ENCODE peak calls at places on chromosomes 5 and 9, in four cellular contexts. P, D, J and U are unnamed samples.

GRCh38 chr9:129464972-129465833 is 155.7 kb downstream of the C9orf50 start:
- DNase-seq in P (no peak), J (no peak), D (no peak), U (no peak)

GRCh38 chr5:154365823-154366222 is 80.0 kb upstream of the SAP30L start:
- DNase-seq in P (no peak), J (no peak), D (no peak), U (no peak)

GRCh38 chr9:110626109-110626829 is 42.3 kb upstream of the MUSK start:
- DNase-seq in D (no peak), P (no peak), J (no peak), U (no peak)

GRCh38 chr5:36392186-36392585 is 90.5 kb upstream of the RANBP3L start:
- DNase-seq in D (no peak), J (no peak), P (no peak), U (no peak)

GRCh38 chr9:114284316-114285060 is 38.4 kb upstream of the ORM1 start:
- DNase-seq in J (peak), D (peak), P (no peak), U (peak)

GRCh38 chr5:8060235-8061139 is 191.5 kb downstream of the MTRR start:
- DNase-seq in D (no peak), P (no peak), J (no peak), U (no peak)

GRCh38 chr5:23318960-23319359 is 188.4 kb upstream of the PRDM9 start:
- DNase-seq in D (no peak), P (no peak), J (no peak), U (no peak)

GRCh38 chr9:137740311-137740710 is 121.5 kb downstream of the EHMT1 start:
- DNase-seq in J (no peak), P (no peak), D (no peak), U (no peak)

GRCh38 chr9:69981686-69982450 is 61.8 kb upstream of the MAMDC2 start:
- DNase-seq in J (no peak), P (no peak), D (no peak), U (no peak)

GRCh38 chr9:78958887-78959286 is 612.9 kb upstream of the TLE4 start:
- DNase-seq in J (no peak), P (no peak), D (no peak), U (no peak)

GRCh38 chr5:16713386-16713928 is 96.7 kb upstream of the RETREG1 start:
- DNase-seq in P (no peak), J (no peak), D (no peak), U (no peak)

GRCh38 chr5:164048527-164048926 is 543.1 kb downstream of the MAT2B start:
- DNase-seq in P (no peak), J (no peak), D (no peak), U (no peak)

GRCh38 chr9:89680547-89681467 is 76.0 kb downstream of the GADD45G start:
- DNase-seq in D (no peak), J (no peak), P (no peak), U (no peak)

GRCh38 chr9:88400021-88400420 is 11.8 kb downstream of the SPIN1 start:
- DNase-seq in D (no peak), J (no peak), P (no peak), U (no peak)

GRCh38 chr5:75753182-75753581 is 35.9 kb upstream of the POC5 start:
- DNase-seq in J (no peak), D (no peak), P (no peak), U (no peak)

GRCh38 chr9:69546265-69546664 is 125.9 kb downstream of the APBA1 start:
- DNase-seq in P (no peak), J (no peak), D (no peak), U (no peak)

GRCh38 chr5:139805545-139805944 is 9.9 kb downstream of the PSD2 start:
- DNase-seq in P (no peak), D (no peak), J (no peak), U (no peak)

GRCh38 chr9:132943677-132944293 is 631 bp downstream of the TSC1 start:
- DNase-seq in P (no peak), D (no peak), J (peak), U (no peak)

GRCh38 chr5:129382921-129383672 is 77.0 kb upstream of the ADAMTS19 start:
- DNase-seq in J (no peak), P (no peak), D (no peak), U (no peak)

GRCh38 chr9:133456409-133456808 is 3.4 kb upstream of the CACFD1 start:
- DNase-seq in D (no peak), P (no peak), J (no peak), U (no peak)

DNA sequence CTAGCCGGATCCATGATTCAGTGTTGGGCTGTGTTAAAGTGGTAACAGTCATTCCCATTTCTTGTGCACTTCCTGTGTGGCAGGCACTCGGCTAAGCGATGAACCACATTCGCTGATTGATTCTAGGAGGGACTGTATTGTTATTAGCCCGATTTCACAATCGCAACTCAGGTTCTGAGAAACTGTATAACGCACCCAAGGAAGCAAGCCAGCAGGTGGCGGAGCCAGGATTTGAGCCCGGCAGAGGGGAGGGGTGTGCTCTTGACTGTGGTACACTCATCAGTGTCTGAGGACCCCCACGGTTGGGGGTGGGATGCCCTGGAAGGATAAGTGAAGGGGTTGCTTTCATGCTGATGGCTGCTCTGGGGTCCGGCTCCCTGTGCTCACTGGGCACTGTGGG is 34.7 kb downstream of the LRSAM1 start:
- DNase-seq in J (no peak), D (no peak), P (no peak), U (no peak)
- H3K27ac ChIP-seq in J (no peak), D (no peak), P (no peak), U (no peak)

DNA sequence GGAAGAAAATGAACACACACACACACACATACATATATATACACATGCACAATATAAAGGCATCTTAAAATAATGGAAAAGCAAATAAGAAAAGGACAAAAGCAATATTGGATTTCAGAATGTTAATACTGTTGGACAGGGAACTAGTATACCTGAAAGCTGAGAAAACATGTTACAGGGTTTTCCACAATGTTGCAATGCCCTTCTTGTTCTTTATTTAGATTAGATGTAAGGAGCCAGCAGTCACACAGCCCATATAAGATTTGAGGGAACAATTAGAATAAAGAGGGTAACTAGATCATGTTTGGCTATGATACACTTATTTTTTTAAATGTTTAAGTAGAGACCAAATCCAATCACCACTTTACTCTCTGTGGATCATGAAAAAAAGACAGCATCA is 61.7 kb downstream of the SH3TC2 start:
- DNase-seq in J (no peak), D (no peak), P (no peak), U (no peak)
- H3K27ac ChIP-seq in J (no peak), D (no peak), P (no peak), U (no peak)

GRCh38 chr9:16729656-16730055 is 140.8 kb downstream of the BNC2 start:
- DNase-seq in P (no peak), J (no peak), D (no peak), U (no peak)
- H3K27ac ChIP-seq in P (no peak), J (no peak), D (no peak), U (no peak)

DNA sequence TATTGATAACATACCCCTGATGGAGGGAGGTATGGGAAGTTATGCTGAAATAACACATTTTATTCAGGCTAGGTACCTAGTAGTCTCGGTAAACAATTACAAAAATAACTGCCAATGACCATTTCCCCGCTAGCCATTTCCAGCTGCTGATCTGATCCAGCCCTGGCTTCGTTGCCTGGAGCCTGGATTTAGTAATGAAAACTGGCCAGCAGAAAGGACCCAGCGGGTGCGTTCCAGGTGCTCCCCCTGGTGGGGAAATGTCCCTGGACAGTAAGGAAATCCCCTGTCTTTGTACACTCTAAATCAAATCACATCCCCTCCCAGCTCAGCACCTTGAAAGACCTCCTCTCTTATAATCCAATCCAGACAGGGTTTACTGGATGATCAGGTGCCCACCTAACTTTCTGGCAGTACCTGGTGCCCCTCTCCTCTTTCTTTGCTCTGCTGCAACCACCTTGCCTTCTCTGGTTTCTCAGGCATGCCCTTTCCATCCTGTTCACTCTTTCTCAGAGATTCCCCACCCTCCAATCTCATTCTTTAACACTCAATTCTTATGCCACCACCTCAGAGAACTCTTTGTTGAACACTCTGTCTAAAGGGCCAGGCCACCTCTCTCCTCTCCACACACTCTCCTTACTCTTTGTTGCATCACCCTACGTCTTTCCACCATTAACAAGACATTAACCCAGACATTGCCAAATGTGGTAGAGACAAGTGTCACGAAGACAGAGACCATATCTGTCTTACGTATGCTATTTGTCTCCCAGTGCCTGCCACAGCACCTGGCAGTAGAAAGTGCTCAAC is 50.1 kb upstream of the SMAD5 start:
- DNase-seq in J (peak), P (peak), D (peak), U (peak)
- H3K27ac ChIP-seq in J (no peak), P (peak), D (no peak), U (no peak)

GRCh38 chr5:40677456-40677855 is 2.3 kb upstream of the PTGER4 start:
- DNase-seq in P (no peak), D (no peak), J (no peak), U (no peak)

GRCh38 chr5:40675396-40676133 is 4.2 kb upstream of the PTGER4 start:
- DNase-seq in D (no peak), P (no peak), J (no peak), U (no peak)

GRCh38 chr5:40674661-40675235 is 5.0 kb upstream of the PTGER4 start:
- DNase-seq in D (no peak), J (no peak), P (no peak), U (no peak)

GRCh38 chr5:40678021-40678939 is 1.4 kb upstream of the PTGER4 start:
- DNase-seq in D (no peak), J (no peak), P (no peak), U (no peak)

DNA sequence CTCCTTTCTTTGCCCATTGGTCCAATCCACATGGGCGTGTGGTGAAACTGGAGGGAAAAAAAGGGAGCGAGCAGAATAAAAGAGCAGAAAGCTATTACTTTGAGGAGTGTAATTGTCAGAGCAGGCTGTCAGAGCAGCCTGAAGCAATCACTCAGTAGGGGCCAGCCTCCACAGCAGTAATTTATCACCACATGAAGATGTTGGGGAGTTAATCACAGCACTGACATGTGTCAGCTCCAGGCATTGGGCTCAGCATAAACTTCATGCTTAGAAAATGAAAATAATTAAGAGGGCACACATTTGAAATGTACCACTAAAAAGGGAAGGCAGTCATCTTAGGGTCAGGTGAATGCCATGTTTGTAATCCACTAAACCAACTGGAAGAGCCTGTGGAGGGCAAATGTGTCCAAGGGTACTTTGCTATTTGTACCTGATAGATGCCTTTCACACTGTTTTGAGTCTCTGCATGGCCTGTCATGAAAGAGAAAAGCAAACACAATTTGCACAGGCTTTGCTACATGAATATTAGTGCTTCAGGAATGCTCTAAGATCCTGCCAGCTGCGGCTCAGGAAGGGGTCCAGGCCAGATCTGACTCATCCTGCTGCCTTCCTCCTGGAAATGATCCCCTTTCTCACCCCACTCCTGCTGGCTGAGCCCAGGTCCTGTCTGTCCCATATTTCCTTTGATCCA is 2.9 kb upstream of the PTGER4 start:
- DNase-seq in J (no peak), P (no peak), D (peak), U (no peak)
- H3K27ac ChIP-seq in J (no peak), P (peak), D (peak), U (peak)

GRCh38 chr9:14956162-14956561 is 45.9 kb upstream of the FREM1 start:
- DNase-seq in D (no peak), J (no peak), P (no peak), U (no peak)
- H3K27ac ChIP-seq in D (no peak), J (no peak), P (no peak), U (no peak)

GRCh38 chr5:82910905-82911304 is 166.3 kb downstream of the TMEM167A start:
- DNase-seq in J (no peak), P (no peak), D (no peak), U (no peak)
- H3K27ac ChIP-seq in J (no peak), P (no peak), D (no peak), U (no peak)

GRCh38 chr9:94798668-94799067 is 72.2 kb downstream of the AOPEP start:
- DNase-seq in J (no peak), D (no peak), P (no peak), U (no peak)

GRCh38 chr9:94800424-94801117 is 74.1 kb downstream of the AOPEP start:
- DNase-seq in J (no peak), P (no peak), D (no peak), U (no peak)

GRCh38 chr9:94798201-94798600 is 71.7 kb downstream of the AOPEP start:
- DNase-seq in P (no peak), J (no peak), D (no peak), U (no peak)

GRCh38 chr9:94801242-94801641 is 74.7 kb downstream of the AOPEP start:
- DNase-seq in D (no peak), J (no peak), P (no peak), U (no peak)

DNA sequence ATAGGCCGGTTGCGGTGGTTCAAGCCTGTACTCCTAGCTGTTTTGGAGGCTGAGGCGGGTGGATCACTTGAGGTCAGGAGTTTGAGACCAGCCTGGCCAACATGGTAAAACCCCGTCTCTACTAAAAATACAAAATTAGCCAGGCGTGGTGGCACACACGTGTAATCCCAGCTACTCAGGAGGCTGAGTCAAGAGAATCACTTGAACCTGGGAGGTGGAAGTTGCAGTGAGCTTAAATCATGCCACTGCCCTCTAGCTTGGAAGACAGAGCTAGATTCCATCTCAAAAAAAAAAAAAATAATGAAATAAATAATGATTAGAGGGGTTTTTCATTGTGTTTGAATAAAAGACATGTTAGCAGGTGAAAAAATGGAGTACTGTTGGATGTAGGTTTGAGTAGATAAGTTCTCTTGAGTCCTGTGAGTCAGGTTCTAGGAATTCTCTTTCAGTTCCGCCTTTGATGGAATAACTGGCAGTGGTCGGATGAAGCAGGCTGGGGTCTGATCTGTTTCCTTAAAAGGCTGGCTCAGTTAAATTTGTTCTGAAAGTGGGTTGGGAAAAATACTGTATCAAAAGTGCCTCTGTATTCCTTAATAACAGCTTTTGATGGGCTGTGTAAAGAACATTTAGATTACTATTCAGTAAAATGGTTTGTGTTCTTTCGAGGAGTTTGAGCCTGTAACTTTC is 73.2 kb downstream of the AOPEP start:
- DNase-seq in P (no peak), D (no peak), J (no peak), U (no peak)
- H3K27ac ChIP-seq in P (peak), D (no peak), J (no peak), U (peak)

GRCh38 chr5:68479524-68479923 is 264.0 kb downstream of the PIK3R1 start:
- DNase-seq in P (no peak), J (no peak), D (no peak), U (no peak)
- H3K27ac ChIP-seq in P (no peak), J (no peak), D (no peak), U (no peak)

DNA sequence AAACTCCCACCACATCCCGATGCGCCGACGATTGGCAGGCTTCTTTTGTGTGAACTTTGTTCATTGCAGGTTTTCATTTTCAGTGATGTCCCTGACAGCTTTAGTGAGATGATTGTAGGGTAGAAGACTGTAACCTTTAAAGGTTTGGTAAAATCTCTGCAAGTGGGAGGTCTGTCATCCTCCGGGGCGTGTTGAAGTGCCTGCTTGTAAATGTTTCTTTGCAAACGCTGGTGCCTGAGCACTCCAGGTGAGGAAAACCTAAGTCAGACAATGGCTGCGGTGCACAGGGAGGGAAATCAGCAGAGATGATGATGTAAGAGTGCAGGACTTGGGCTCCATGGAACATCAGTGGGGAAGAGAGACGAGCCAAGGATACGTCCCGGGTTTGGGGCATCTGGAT is 228.1 kb downstream of the DRD1 start:
- DNase-seq in D (no peak), P (no peak), J (no peak), U (no peak)
- H3K27ac ChIP-seq in D (no peak), P (no peak), J (no peak), U (no peak)